ENCODE peak calls at places on chromosomes 11 and 22, in six cellular contexts. A is mesendoderm, E is HuH-7.5, G is stromal cell of bone marrow, T is caudate nucleus, C is osteocyte. R is an unnamed sample.

GRCh38 chr11:32348502-32348901 is 86.8 kb downstream of the WT1 start:
- DNase-seq in C (no peak), A (no peak), G (no peak), T (no peak), E (no peak), R (no peak)

GRCh38 chr11:78070606-78071005 is 6.9 kb downstream of the THRSP start:
- DNase-seq in T (no peak), A (no peak), G (no peak), C (no peak), E (no peak), R (no peak)

GRCh38 chr11:35529971-35530495 is 4.6 kb upstream of the PAMR1 start:
- DNase-seq in E (no peak), G (no peak), T (no peak), A (peak), C (no peak), R (peak)

GRCh38 chr11:116582621-116583020 is 190.2 kb downstream of the BUD13 start:
- DNase-seq in A (no peak), E (no peak), T (no peak), C (no peak), G (no peak), R (no peak)

GRCh38 chr22:49097966-49098365 is 729.7 kb downstream of the BRD1 start:
- DNase-seq in E (no peak), A (no peak), G (no peak), C (no peak), T (no peak), R (no peak)

GRCh38 chr11:70220920-70221319 is 17.8 kb downstream of the FADD start:
- DNase-seq in T (no peak), C (no peak), E (no peak), G (no peak), A (peak), R (peak)

GRCh38 chr11:135033545-135033944 is 621.5 kb upstream of the B3GAT1 start:
- DNase-seq in A (peak), C (no peak), E (no peak), T (no peak), G (peak), R (no peak)

GRCh38 chr11:15499684-15500083 is 385.0 kb downstream of the INSC start:
- DNase-seq in T (no peak), G (no peak), C (no peak), E (no peak), A (no peak), R (no peak)

GRCh38 chr11:8356731-8357504 is 93.2 kb upstream of the LMO1 start:
- DNase-seq in G (peak), A (no peak), C (no peak), T (no peak), E (no peak), R (no peak)

GRCh38 chr11:119373917-119374631 is 7.4 kb downstream of the USP2 start:
- DNase-seq in A (peak), E (peak), C (no peak), G (peak), T (no peak), R (peak)

GRCh38 chr11:85718991-85719807 is 33.2 kb upstream of the CCDC89 start:
- DNase-seq in T (no peak), E (no peak), G (peak), A (peak), C (no peak), R (peak)

GRCh38 chr22:47618180-47618579 is 855.7 kb downstream of the TBC1D22A start:
- DNase-seq in A (peak), T (no peak), E (no peak), C (peak), G (no peak), R (no peak)

GRCh38 chr11:76798656-76799055 is 15.5 kb downstream of the TSKU start:
- DNase-seq in C (peak), G (no peak), E (peak), A (no peak), T (no peak), R (no peak)

GRCh38 chr11:8296203-8296602 is 32.5 kb upstream of the LMO1 start:
- DNase-seq in E (no peak), C (no peak), G (no peak), T (no peak), A (no peak), R (no peak)

GRCh38 chr11:73493838-73494598 is 103.9 kb downstream of the FAM168A start:
- DNase-seq in G (peak), T (no peak), A (peak), E (no peak), C (no peak), R (peak)

GRCh38 chr11:131365601-131366000 is 4.8 kb upstream of the NTM start:
- DNase-seq in A (no peak), C (no peak), E (no peak), T (no peak), G (no peak), R (no peak)

GRCh38 chr11:65586676-65587075 is 8.9 kb downstream of the KCNK7 start:
- DNase-seq in C (no peak), E (no peak), A (peak), T (no peak), G (no peak), R (peak)

R was measured in fibroblast of the aortic adventitia.